ENCODE peak calls at places on chromosomes 13 and 19, in seven cellular contexts. W is cardiac fibroblast, P is MCF 10A, J is left lung, L is endothelial cell of umbilical vein, Y is AG09319, A is uterus. Q is an unnamed sample.

GRCh38 chr13:48403151-48403631 is 9.7 kb downstream of the LPAR6 start:
- DNase-seq in A (no peak), W (peak), Y (no peak), J (no peak), L (no peak), P (no peak), Q (no peak)

GRCh38 chr13:41053384-41053826 is 7.9 kb upstream of the WBP4 start:
- DNase-seq in P (peak), A (no peak), L (no peak), W (peak), J (no peak), Y (no peak), Q (no peak)

GRCh38 chr19:2582984-2583956 is 107.3 kb downstream of the GADD45B start:
- DNase-seq in J (no peak), W (peak), Y (no peak), P (no peak), L (no peak), A (no peak), Q (peak)

GRCh38 chr13:34161829-34162544 is 344.0 kb downstream of the RFC3 start:
- DNase-seq in W (peak), Y (peak), J (no peak), P (peak), A (no peak), L (peak), Q (no peak)

GRCh38 chr19:15379996-15380647 is 535 bp upstream of the AKAP8 start:
- DNase-seq in P (peak), A (no peak), Y (no peak), J (no peak), W (peak), L (peak), Q (no peak)

GRCh38 chr13:51731759-51732158 is 72.2 kb downstream of the DHRS12 start:
- DNase-seq in Y (no peak), W (peak), A (no peak), J (no peak), L (no peak), P (peak), Q (no peak)

GRCh38 chr19:54062643-54063042 is 1.1 kb downstream of the VSTM1 start:
- DNase-seq in Y (no peak), W (no peak), J (peak), P (no peak), L (no peak), A (no peak), Q (no peak)

GRCh38 chr13:42377640-42378382 is 105.9 kb downstream of the AKAP11 start:
- DNase-seq in J (no peak), P (no peak), W (no peak), A (no peak), L (no peak), Y (no peak), Q (no peak)

GRCh38 chr19:55486043-55486970 is 1.3 kb downstream of the NAT14 start:
- DNase-seq in A (peak), L (peak), W (no peak), P (peak), Y (no peak), J (peak), Q (no peak)

GRCh38 chr13:32731576-32731975 is 145.3 kb downstream of the PDS5B start:
- DNase-seq in J (no peak), P (peak), W (peak), Y (no peak), L (peak), A (no peak), Q (no peak)

GRCh38 chr19:11214387-11214786 is 17.0 kb upstream of the KANK2 start:
- DNase-seq in J (no peak), L (no peak), P (no peak), A (no peak), Y (no peak), W (no peak), Q (no peak)

GRCh38 chr13:77300176-77301141 is 26.4 kb downstream of the MYCBP2 start:
- DNase-seq in J (no peak), P (peak), A (no peak), Y (no peak), L (peak), W (peak), Q (no peak)

GRCh38 chr13:27201661-27202060 is 30.1 kb upstream of the USP12 start:
- DNase-seq in J (no peak), W (no peak), P (no peak), Y (no peak), A (no peak), L (no peak), Q (no peak)

GRCh38 chr19:47598407-47599349 is 10.3 kb upstream of the BICRA start:
- DNase-seq in L (peak), J (peak), A (peak), Y (peak), W (peak), P (peak), Q (peak)

GRCh38 chr13:63190742-63191141 is 1775.1 kb upstream of the PCDH20 start:
- DNase-seq in A (no peak), J (no peak), Y (no peak), L (no peak), P (peak), W (peak), Q (no peak)

GRCh38 chr19:43675269-43675879 is 5.4 kb upstream of the PLAUR start:
- DNase-seq in L (peak), J (peak), W (peak), Y (no peak), P (peak), A (no peak), Q (no peak)

GRCh38 chr19:22784051-22784450 is at the start of gene ZNF99:
- DNase-seq in Y (no peak), P (no peak), J (no peak), A (peak), W (no peak), L (no peak), Q (peak)

GRCh38 chr19:2027361-2027760 is 11.8 kb upstream of the BTBD2 start:
- DNase-seq in W (peak), P (peak), A (no peak), Y (peak), L (no peak), J (no peak), Q (no peak)

GRCh38 chr19:32233885-32234284 is 111.5 kb upstream of the ZNF507 start:
- DNase-seq in J (no peak), W (no peak), Y (no peak), P (no peak), L (no peak), A (no peak), Q (no peak)

GRCh38 chr19:12930002-12930645 is 3.4 kb downstream of the FARSA start:
- DNase-seq in P (no peak), Y (no peak), A (no peak), J (no peak), W (no peak), L (no peak), Q (no peak)
- TF ChIP-seq CTCF in P (no peak), Y (no peak), A (no peak), J (no peak), W (no peak), L (no peak), Q (no peak)

DNA sequence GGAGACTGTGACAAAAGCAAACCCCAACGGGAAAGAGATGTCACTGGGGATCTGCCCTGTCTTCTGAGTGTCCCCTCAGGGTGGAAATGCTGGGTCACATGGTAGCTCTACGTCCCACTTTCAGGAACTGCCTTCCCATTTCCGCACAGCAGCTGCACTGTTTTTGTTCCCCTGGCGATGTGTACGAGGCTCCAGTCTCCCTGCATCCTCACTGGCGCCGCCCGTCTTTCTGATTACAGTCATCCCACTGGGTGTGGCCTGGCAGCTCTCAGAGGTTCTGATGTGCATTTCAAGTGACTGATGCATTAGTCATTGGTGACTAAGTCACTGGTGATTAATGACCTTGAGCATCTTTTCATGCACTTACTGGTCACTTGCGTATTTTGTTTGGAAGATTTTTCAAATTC is 21.2 kb downstream of the PCID2 start:
- DNase-seq in W (peak), Y (peak), A (peak), P (peak), L (peak), J (peak), Q (peak)
- TF ChIP-seq CTCF in W (no peak), Y (peak), A (no peak), P (no peak), L (no peak), J (no peak), Q (no peak)

GRCh38 chr19:50835785-50836542 is 2.6 kb upstream of the KLK15 start:
- DNase-seq in Y (no peak), P (peak), W (peak), J (peak), A (peak), L (peak), Q (no peak)

GRCh38 chr19:50837300-50837699 is 3.9 kb upstream of the KLK15 start:
- DNase-seq in P (no peak), L (no peak), Y (no peak), W (no peak), J (no peak), A (no peak), Q (no peak)

GRCh38 chr19:50839712-50840655 is 6.6 kb upstream of the KLK15 start:
- DNase-seq in A (no peak), Y (no peak), J (no peak), P (no peak), L (no peak), W (no peak), Q (no peak)

GRCh38 chr19:50836543-50837195 is 3.3 kb upstream of the KLK15 start:
- DNase-seq in L (no peak), J (no peak), A (no peak), W (no peak), Y (no peak), P (no peak), Q (no peak)

DNA sequence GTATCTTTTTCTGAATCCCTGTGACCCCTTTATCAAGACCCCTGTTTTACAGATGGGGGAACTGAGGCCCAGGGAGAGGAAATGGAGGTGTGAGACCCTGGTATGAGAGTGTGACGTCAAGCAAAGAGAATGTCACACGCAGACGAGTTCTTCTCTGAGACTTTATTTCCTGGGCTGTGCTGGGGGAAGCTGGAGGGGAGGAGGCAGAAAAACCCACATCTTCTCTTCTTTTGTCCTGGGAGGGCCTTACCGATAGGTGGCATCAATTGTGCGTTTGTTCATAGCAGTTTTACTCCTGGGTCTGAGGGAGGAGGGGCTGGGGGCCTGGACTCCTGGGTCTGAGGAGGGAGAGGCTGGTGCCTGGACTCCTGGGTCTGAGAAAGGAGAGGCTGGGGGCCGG is 4.9 kb upstream of the KLK15 start:
- DNase-seq in W (peak), Y (no peak), L (no peak), P (no peak), J (no peak), A (no peak), Q (no peak)
- TF ChIP-seq CTCF in W (no peak), Y (no peak), L (no peak), P (peak), J (no peak), A (peak), Q (no peak)

GRCh38 chr19:9430444-9430843 is 4.9 kb downstream of the ZNF266 start:
- DNase-seq in J (no peak), Y (no peak), P (no peak), L (no peak), W (no peak), A (no peak), Q (no peak)

GRCh38 chr19:9436358-9436757 is 985 bp upstream of the ZNF266 start:
- DNase-seq in P (no peak), J (no peak), A (no peak), W (no peak), Y (no peak), L (no peak), Q (no peak)

GRCh38 chr19:9427941-9428340 is 7.4 kb downstream of the ZNF266 start:
- DNase-seq in A (no peak), J (no peak), P (no peak), W (no peak), L (no peak), Y (no peak), Q (no peak)

GRCh38 chr19:9435279-9436268 is at the start of gene ZNF266:
- DNase-seq in J (peak), A (peak), Y (peak), W (peak), L (peak), P (peak), Q (peak)

GRCh38 chr19:9431475-9431874 is 3.9 kb downstream of the ZNF266 start:
- DNase-seq in Y (no peak), P (peak), A (no peak), L (no peak), J (no peak), W (peak), Q (no peak)
- TF ChIP-seq CTCF in Y (peak), P (no peak), A (no peak), L (peak), J (peak), W (peak), Q (no peak)